ENCODE peak calls at places on chromosome 19, in eight cellular contexts. P, T, D, F, A, U, K and J are unnamed samples.

GRCh38 chr19:3135961-3136683 is at the start of gene GNA15:
- DNase-seq in F (peak; percentile 53), D (no peak), T (no peak), P (no peak), K (peak; percentile 85), U (no peak), A (peak; percentile 21), J (no peak)

GRCh38 chr19:14081797-14082674 is 3.5 kb downstream of the C19orf67 start:
- DNase-seq in T (no peak), P (peak; percentile 55), F (peak; percentile 57), K (no peak), D (no peak), A (no peak), U (no peak), J (no peak)

GRCh38 chr19:30784850-30785459 is 412.8 kb downstream of the ZNF536 start:
- DNase-seq in U (peak; percentile 16), A (peak; percentile 51), K (peak; percentile 64), T (peak; percentile 50), D (peak; percentile 45), F (peak; percentile 63), P (peak; percentile 52), J (no peak)

GRCh38 chr19:29581398-29581797 is 24.7 kb upstream of the POP4 start:
- DNase-seq in D (no peak), P (no peak), U (no peak), A (no peak), T (no peak), F (no peak), K (no peak), J (no peak)

GRCh38 chr19:12745166-12745897 is 6.3 kb upstream of the BEST2 start:
- DNase-seq in K (no peak), D (no peak), T (peak; percentile 36), U (no peak), F (no peak), P (no peak), A (no peak), J (no peak)

GRCh38 chr19:18021121-18021755 is 13.3 kb downstream of the ARRDC2 start:
- DNase-seq in F (peak; percentile 87), K (no peak), U (no peak), A (peak; percentile 61), P (no peak), T (peak; percentile 92), D (peak; percentile 71), J (no peak)

GRCh38 chr19:29761575-29762225 is 46.6 kb upstream of the C19orf12 start:
- DNase-seq in D (no peak), K (no peak), U (no peak), T (no peak), F (peak; percentile 29), A (no peak), P (no peak), J (no peak)

GRCh38 chr19:33432408-33433170 is 59.1 kb downstream of the CEBPG start:
- DNase-seq in D (no peak), A (no peak), P (no peak), F (no peak), K (no peak), U (no peak), T (no peak), J (no peak)

GRCh38 chr19:13154911-13155471 is 4.8 kb downstream of the IER2 start:
- DNase-seq in T (peak; percentile 79), D (peak; percentile 57), F (peak; percentile 97), U (peak; percentile 75), P (peak; percentile 92), A (peak; percentile 73), K (peak; percentile 62), J (no peak)

GRCh38 chr19:2578391-2578826 is 102.5 kb downstream of the GADD45B start:
- DNase-seq in D (peak; percentile 46), K (no peak), T (peak; percentile 71), F (peak; percentile 52), U (no peak), P (peak; percentile 52), A (no peak), J (no peak)

GRCh38 chr19:47020992-47021496 is 1.4 kb downstream of the NPAS1 start:
- DNase-seq in F (no peak), D (no peak), P (peak; percentile 27), A (no peak), K (no peak), T (peak; percentile 33), U (no peak), J (no peak)

GRCh38 chr19:29540128-29540527 is 14.3 kb downstream of the VSTM2B start:
- DNase-seq in U (no peak), T (no peak), F (no peak), K (no peak), D (no peak), A (no peak), P (no peak), J (no peak)

GRCh38 chr19:16442386-16443276 is 29.1 kb downstream of the EPS15L1 start:
- DNase-seq in K (no peak), A (no peak), F (peak; percentile 81), U (no peak), D (no peak), P (peak; percentile 49), T (no peak), J (no peak)

GRCh38 chr19:1624458-1624857 is 19.2 kb upstream of the UQCR11 start:
- DNase-seq in U (peak; percentile 14), T (peak; percentile 45), K (peak; percentile 61), A (peak; percentile 23), P (peak; percentile 64), D (peak; percentile 57), F (peak; percentile 52), J (peak; percentile 74)

GRCh38 chr19:53909471-53910169 is 542 bp downstream of the CACNG7 start:
- DNase-seq in P (no peak), D (no peak), F (no peak), U (no peak), A (no peak), K (no peak), T (no peak), J (no peak)

GRCh38 chr19:5648464-5648863 is 25.6 kb downstream of the SAFB start:
- DNase-seq in D (no peak), T (no peak), F (no peak), P (no peak), A (no peak), K (no peak), U (no peak), J (no peak)

GRCh38 chr19:17491287-17491686 is 20.2 kb upstream of the PGLS start:
- DNase-seq in F (no peak), K (no peak), T (no peak), D (no peak), U (no peak), P (no peak), A (no peak), J (no peak)

DNA sequence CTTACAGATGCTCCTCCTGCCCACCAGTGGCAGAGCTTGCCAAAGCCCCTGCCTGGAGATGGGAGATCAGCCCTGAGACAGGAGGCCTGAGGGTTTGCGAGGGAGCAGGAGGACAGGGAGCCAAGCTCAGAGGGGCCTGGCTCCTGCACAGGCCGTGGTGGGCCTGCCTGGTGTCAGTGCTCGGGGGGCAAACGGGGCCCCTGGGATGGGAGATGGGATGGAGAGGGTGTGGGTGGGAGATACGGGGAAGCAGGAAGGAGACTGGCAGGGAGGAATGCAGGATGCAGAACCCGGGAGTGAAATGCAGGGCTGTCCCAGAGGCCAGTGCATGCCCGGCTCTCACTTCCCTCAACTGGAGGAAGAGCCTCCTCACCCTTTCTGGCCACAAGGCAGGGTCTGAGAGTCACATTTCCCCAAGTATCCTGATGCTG is 19.9 kb downstream of the ELAVL1 start:
- DNase-seq in P (no peak), D (no peak), F (no peak), U (no peak), T (no peak), K (no peak), A (no peak), J (no peak)
- H3K36me3 ChIP-seq in P (no peaks in the 10 kb centered on the region), D (peaks cover 20% of the 10 kb centered on the region), F (peaks cover 4% of the 10 kb centered on the region), U (peaks cover 91% of the 10 kb centered on the region), T (peaks cover 49% of the 10 kb centered on the region), K (peaks cover 97% of the 10 kb centered on the region), A (peaks cover 36% of the 10 kb centered on the region), J (peaks cover 63% of the 10 kb centered on the region)

DNA sequence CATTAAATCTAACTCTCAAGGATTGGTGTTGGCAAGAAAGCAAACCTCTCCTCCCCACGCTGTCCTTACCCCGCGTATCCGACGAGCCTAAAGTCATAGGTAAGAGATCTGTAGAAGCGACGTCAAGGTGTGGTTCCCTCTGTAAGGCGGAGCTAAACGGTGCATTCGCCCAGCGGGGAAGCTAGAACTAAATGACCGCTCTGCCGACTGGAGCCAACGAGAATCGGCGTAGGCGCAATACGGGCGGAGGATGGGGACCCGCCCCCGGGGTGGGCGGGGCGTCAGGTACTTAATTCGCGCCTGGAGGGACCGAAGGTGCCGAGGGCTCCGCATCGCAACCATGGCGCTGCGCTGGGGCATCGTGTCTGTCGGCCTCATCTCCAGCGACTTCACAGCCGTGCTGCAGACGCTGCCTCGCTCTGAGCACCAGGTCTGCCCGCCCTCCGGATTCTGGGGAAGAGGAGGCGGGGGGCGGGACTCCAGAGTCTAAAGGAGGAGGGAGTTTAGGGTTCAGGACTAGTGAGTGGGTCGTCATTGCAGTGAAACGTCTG is at the start of gene DHDH:
- DNase-seq in T (peak; percentile 60), U (peak; percentile 74), P (peak; percentile 93), F (peak; percentile 91), A (peak; percentile 78), K (peak; percentile 45), D (peak; percentile 33), J (peak; percentile 97)
- H3K27ac ChIP-seq in T (no peak within 1 kb of the TSS), U (no peak within 1 kb of the TSS), P (no peak within 1 kb of the TSS), F (no peak within 1 kb of the TSS), A (peak within 1 kb of the TSS; percentile 18), K (no peak within 1 kb of the TSS), D (no peak within 1 kb of the TSS), J (no peak within 1 kb of the TSS)

DNA sequence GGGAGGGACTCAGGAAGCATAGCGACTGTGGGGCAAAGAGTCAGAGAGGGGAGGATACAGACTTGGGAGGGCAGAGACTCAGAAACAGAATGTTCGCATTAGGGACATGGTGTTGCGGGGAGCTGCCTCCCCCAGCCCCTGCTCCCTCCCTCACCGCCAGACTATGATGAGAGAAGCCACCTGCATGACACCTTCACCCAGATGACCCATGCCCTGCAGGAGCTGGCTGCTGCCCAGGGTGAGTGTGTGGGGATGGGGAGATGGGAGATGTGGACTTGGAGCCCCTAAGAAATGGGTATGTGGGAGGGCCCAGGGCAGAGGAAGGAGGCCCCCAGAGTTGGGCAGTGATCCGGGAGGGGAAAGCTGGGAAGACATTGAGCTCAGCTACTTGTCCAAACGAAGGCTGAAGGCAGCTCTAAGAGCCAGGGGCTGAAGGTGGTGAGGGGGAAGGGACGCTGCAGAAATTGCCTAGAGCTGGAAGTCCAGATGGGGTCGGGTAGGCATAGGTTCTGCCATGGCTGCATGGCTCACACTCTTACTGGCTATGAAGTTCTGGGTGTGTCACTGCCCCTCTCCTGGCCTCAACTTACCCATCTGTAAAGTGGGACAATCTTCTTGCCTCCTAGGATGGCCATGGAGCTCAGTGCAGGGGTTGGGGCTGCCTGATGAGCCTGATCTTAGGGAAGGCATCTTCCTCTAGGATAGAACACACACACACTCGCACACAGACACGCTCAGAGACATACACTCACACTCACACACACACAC is 1.4 kb downstream of the SPACA6 start:
- DNase-seq in F (no peak), K (no peak), P (no peak), D (no peak), U (no peak), T (no peak), A (no peak), J (no peak)
- H3K4me3 ChIP-seq in F (no peak overlapping the region), K (no peak overlapping the region), P (no peak overlapping the region), D (no peak overlapping the region), U (no peak overlapping the region), T (no peak overlapping the region), A (no peak overlapping the region), J (no peak overlapping the region)

DNA sequence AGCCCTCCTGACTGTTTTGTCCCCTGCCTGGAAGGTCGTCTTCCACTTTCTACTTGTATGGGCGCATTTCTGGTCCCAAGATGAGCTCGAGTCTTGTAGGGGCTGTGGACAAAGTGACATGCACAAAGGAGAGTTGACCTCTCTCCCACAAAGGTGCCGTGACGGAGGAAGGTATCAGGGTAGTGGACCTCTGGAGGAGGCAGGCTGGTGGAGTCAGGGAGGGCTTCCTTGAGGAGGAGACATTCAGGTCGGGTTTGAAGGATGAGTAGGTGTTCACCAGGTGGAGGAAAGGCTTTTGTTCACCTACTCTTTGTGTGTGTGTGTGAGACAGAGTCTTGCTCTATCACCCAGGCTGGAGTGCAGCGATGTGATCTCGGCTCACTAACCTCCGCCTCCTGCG is 1.7 kb downstream of the CYTH2 start:
- DNase-seq in D (no peak), U (no peak), F (no peak), A (no peak), P (no peak), T (no peak), K (no peak), J (no peak)
- H3K36me3 ChIP-seq in D (peaks cover 36% of the 10 kb centered on the region), U (peaks cover 51% of the 10 kb centered on the region), F (peaks cover 31% of the 10 kb centered on the region), A (peaks cover 22% of the 10 kb centered on the region), P (no peaks in the 10 kb centered on the region), T (peaks cover 50% of the 10 kb centered on the region), K (peaks cover 60% of the 10 kb centered on the region), J (peaks cover 49% of the 10 kb centered on the region)